ENCODE peak calls at places on chromosomes 13 and 19, in five cellular contexts. V, A, X, R and U are unnamed samples.

GRCh38 chr13:27174766-27175455 is 3.3 kb upstream of the USP12 start:
- DNase-seq in V (no peak), A (no peak), X (no peak), R (no peak), U (no peak)

GRCh38 chr13:100297413-100297812 is 208.5 kb downstream of the PCCA start:
- DNase-seq in V (no peak), A (no peak), X (no peak), R (no peak), U (no peak)

GRCh38 chr19:11410682-11411081 is 8.4 kb downstream of the RGL3 start:
- DNase-seq in V (peak; percentile 51), A (no peak), X (no peak), R (no peak), U (no peak)

GRCh38 chr19:18440421-18440877 is 2.5 kb upstream of the ISYNA1 start:
- DNase-seq in V (no peak), A (peak; percentile 41), X (no peak), R (no peak), U (no peak)

GRCh38 chr13:98752111-98752941 is at the start of gene SLC15A1:
- DNase-seq in V (no peak), A (no peak), X (no peak), R (no peak), U (no peak)

GRCh38 chr13:51717786-51718398 is 86.1 kb downstream of the DHRS12 start:
- DNase-seq in V (peak; percentile 54), A (no peak), X (no peak), R (no peak), U (no peak)

GRCh38 chr13:49833402-49833801 is 40.9 kb upstream of the KPNA3 start:
- DNase-seq in V (no peak), A (no peak), X (no peak), R (no peak), U (no peak)

GRCh38 chr13:49046002-49046401 is 70.3 kb downstream of the FNDC3A start:
- DNase-seq in V (no peak), A (no peak), X (no peak), R (no peak), U (no peak)

GRCh38 chr13:106917673-106918652 is 350.0 kb upstream of the ARGLU1 start:
- DNase-seq in V (peak; percentile 57), A (no peak), X (peak; percentile 60), R (peak; percentile 74), U (no peak)

GRCh38 chr13:113369189-113369588 is 5.3 kb upstream of the GRTP1 start:
- DNase-seq in V (no peak), A (no peak), X (no peak), R (no peak), U (no peak)

GRCh38 chr19:11580665-11581418 is 3.4 kb upstream of the ACP5 start:
- DNase-seq in V (no peak), A (no peak), X (no peak), R (no peak), U (no peak)

GRCh38 chr13:74930402-74931165 is 551.4 kb downstream of the TBC1D4 start:
- DNase-seq in V (peak; percentile 75), A (no peak), X (no peak), R (no peak), U (no peak)

GRCh38 chr13:112828756-112829155 is 138.9 kb downstream of the ATP11A start:
- DNase-seq in V (no peak), A (no peak), X (no peak), R (no peak), U (no peak)

GRCh38 chr19:37466798-37467607 is at the start of gene ZNF569:
- DNase-seq in V (peak; percentile 89), A (peak; percentile 77), X (peak; percentile 78), R (peak; percentile 84), U (peak; percentile 90)